ENCODE peak calls at places on chromosomes 13 and 19, in four cellular contexts. B is thoracic aorta, A is heart right ventricle, S is ascending aorta. J is an unnamed sample.

GRCh38 chr19:15025237-15025636 is 24.0 kb upstream of the CASP14 start:
- DNase-seq in B (no peak), A (no peak), S (no peak), J (no peak)

GRCh38 chr19:31432411-31432810 is 83.2 kb upstream of the TSHZ3 start:
- DNase-seq in B (no peak), A (no peak), S (no peak), J (no peak)

GRCh38 chr13:51840141-51840540 is 4.8 kb downstream of the TMEM272 start:
- DNase-seq in B (no peak), A (no peak), S (no peak), J (no peak)

GRCh38 chr13:25174304-25174703 is 2.2 kb upstream of the AMER2 start:
- DNase-seq in B (no peak), A (no peak), S (no peak), J (no peak)

GRCh38 chr19:1237027-1237659 is 662 bp downstream of the CBARP start:
- DNase-seq in B (no peak), A (no peak), S (no peak), J (no peak)

GRCh38 chr19:12749938-12750521 is 1.6 kb upstream of the BEST2 start:
- DNase-seq in B (no peak), A (no peak), S (no peak), J (no peak)

GRCh38 chr13:42539670-42540069 is 34.3 kb upstream of the TNFSF11 start:
- DNase-seq in B (no peak), A (no peak), S (no peak), J (no peak)

GRCh38 chr13:103694033-103694432 is 627.8 kb upstream of the SLC10A2 start:
- DNase-seq in B (no peak), A (no peak), S (no peak), J (no peak)

GRCh38 chr19:7855426-7856276 is 18.5 kb downstream of the PRR36 start:
- DNase-seq in B (no peak), A (no peak), S (no peak), J (no peak)

GRCh38 chr19:48975947-48976847 is 11.1 kb downstream of the FTL start:
- DNase-seq in B (no peak), A (no peak), S (no peak), J (no peak)

GRCh38 chr13:87554045-87554444 is 117.1 kb upstream of the SLITRK5 start:
- DNase-seq in B (no peak), A (no peak), S (no peak), J (no peak)

GRCh38 chr13:50375792-50376191 is 360.5 kb downstream of the KCNRG start:
- DNase-seq in B (no peak), A (no peak), S (no peak), J (no peak)

GRCh38 chr13:107962209-107962608 is 253.1 kb downstream of the LIG4 start:
- DNase-seq in B (no peak), A (no peak), S (no peak), J (no peak)

GRCh38 chr19:33522371-33522662 is 726 bp upstream of the PEPD start:
- DNase-seq in B (no peak), A (no peak), S (no peak), J (no peak)

DNA sequence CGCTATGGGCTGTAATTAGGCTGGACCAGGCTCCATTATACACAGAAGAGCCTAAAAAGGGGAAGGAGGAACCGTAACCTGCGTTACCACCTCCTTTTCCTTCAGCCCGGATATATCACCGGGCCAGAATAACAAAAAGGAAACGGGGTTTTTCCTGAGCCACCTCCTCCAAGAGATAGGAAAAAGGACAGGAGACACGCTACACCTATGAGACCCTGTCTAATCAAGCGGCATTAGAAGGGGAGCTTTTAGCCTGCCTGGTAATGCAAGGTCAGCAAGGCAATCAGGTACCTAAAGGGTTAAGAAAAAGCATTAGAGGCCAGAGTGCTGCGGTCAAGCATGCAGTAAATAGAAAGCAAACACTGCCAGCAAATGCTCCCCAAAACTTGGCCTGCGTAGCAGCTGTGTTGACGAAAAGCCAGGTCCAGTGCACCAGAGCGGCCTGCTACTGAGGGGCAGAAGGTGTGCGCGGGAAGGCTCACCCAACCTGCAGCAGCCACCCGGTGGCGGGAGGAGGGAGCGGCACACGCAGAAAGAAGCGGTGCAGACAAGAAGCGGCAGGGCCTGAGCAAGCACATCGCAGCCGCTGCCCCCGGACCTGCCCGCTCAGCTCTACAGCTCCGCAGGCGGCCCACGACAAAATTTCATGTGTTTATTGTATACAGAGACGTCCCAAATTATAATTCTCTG is 1466.1 kb downstream of the UQCRFS1 start:
- DNase-seq in B (no peak), A (peak), S (peak), J (no peak)
- TF ChIP-seq CTCF in B (no peak), A (no peak), S (no peak), J (no peak)

GRCh38 chr13:82758056-82758455 is 1124.2 kb downstream of the SLITRK1 start:
- DNase-seq in B (no peak), A (no peak), S (no peak), J (no peak)
- TF ChIP-seq CTCF in B (no peak), A (no peak), S (no peak), J (no peak)

DNA sequence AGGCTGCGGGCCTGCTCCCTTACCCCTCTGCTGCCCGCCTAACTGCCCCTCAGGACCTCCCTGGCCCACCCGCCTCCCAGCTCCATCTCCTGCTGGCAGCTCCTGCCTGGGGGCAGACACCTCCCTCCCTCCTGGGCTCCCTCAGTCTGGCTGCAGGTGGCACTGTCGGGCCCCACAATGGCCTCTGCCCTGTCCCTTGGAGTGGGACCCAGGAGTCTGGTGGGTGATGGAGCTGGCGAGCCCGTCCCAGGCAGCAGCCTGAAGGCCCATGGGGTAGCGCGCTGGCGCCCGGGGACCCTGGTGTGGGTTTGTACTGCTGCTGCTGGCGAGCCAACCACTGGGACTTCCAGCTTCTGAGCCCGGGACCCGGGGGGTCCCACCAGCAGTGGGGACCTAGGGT is 83.6 kb downstream of the KDM4B start:
- DNase-seq in B (no peak), A (no peak), S (no peak), J (no peak)
- TF ChIP-seq CTCF in B (no peak), A (no peak), S (no peak), J (no peak)

GRCh38 chr13:41411536-41411935 is 45.8 kb upstream of the RGCC start:
- DNase-seq in B (no peak), A (peak), S (no peak), J (no peak)
- TF ChIP-seq CTCF in B (no peak), A (no peak), S (no peak), J (no peak)

J was measured in omental fat pad.